ENCODE peak calls at places on chromosomes 2 and 18, in five cellular contexts. T is activated CD8-positive, alpha-beta memory T cell treated with anti-CD3 and anti-CD28 coated beads for 24 hours; H is A172; D is SHP77; Z is CD8-positive, alpha-beta T cell. W is an unnamed sample.
A peak's percentile ranks its signal among the peaks of the same experiment; 100 is the strongest.

GRCh38 chr2:12705742-12706141 is 11.0 kb upstream of the TRIB2 start:
- DNase-seq in T (no peak), H (no peak), D (no peak), Z (no peak), W (no peak)

GRCh38 chr2:37585295-37585908 is 86.0 kb downstream of the CDC42EP3 start:
- DNase-seq in T (peak; percentile 70), H (no peak), D (peak; percentile 64), Z (no peak), W (no peak)

GRCh38 chr18:23523429-23524212 is 20.3 kb downstream of the RMC1 start:
- DNase-seq in T (no peak), H (peak; percentile 41), D (no peak), Z (no peak), W (no peak)

GRCh38 chr2:15180379-15180778 is 380.8 kb downstream of the NBAS start:
- DNase-seq in T (no peak), H (no peak), D (no peak), Z (no peak), W (no peak)

GRCh38 chr18:62438402-62438801 is 84.4 kb upstream of the ZCCHC2 start:
- DNase-seq in T (peak; percentile 15), H (no peak), D (no peak), Z (no peak), W (no peak)

GRCh38 chr18:9803698-9804516 is 81.9 kb upstream of the TXNDC2 start:
- DNase-seq in T (no peak), H (no peak), D (no peak), Z (no peak), W (no peak)

GRCh38 chr2:215967590-215968373 is 45.6 kb downstream of the MREG start:
- DNase-seq in T (no peak), H (no peak), D (no peak), Z (no peak), W (no peak)

GRCh38 chr18:56305583-56305982 is 332.8 kb downstream of the TXNL1 start:
- DNase-seq in T (no peak), H (no peak), D (no peak), Z (no peak), W (no peak)

GRCh38 chr2:215736653-215737290 is 276.6 kb downstream of the MREG start:
- DNase-seq in T (no peak), H (peak; percentile 22), D (no peak), Z (no peak), W (no peak)

GRCh38 chr18:8765692-8766463 is 60.5 kb downstream of the MTCL1 start:
- DNase-seq in T (no peak), H (peak; percentile 61), D (no peak), Z (no peak), W (no peak)

GRCh38 chr2:43097650-43098049 is 128.8 kb downstream of the ZFP36L2 start:
- DNase-seq in T (no peak), H (no peak), D (no peak), Z (no peak), W (no peak)

GRCh38 chr2:72669121-72669520 is 156.7 kb downstream of the EXOC6B start:
- DNase-seq in T (no peak), H (peak; percentile 56), D (no peak), Z (no peak), W (no peak)

GRCh38 chr2:201448701-201449100 is 2.6 kb downstream of the TRAK2 start:
- DNase-seq in T (no peak), H (peak; percentile 21), D (no peak), Z (no peak), W (no peak)